ENCODE peak calls at places on chromosome 16, in five cellular contexts. V, U, I, B and R are unnamed samples. For H3K27me3, the result is how much of the 10 kb centered on the place peaks cover.

GRCh38 chr16:85238233-85238647 is 126.0 kb upstream of the CIBAR2 start:
- DNase-seq in B (no peak), I (peak), V (no peak), U (peak), R (no peak)

GRCh38 chr16:58685084-58685449 is 497 bp upstream of the SLC38A7 start:
- DNase-seq in U (no peak), V (no peak), B (no peak), I (no peak), R (no peak)

GRCh38 chr16:88533945-88534641 is 36.1 kb upstream of the ZC3H18 start:
- DNase-seq in I (peak), V (peak), U (no peak), B (no peak), R (peak)

GRCh38 chr16:566475-567361 is at the start of gene NHLRC4:
- DNase-seq in U (no peak), I (peak), B (no peak), V (peak), R (peak)

GRCh38 chr16:27174007-27174406 is 29.3 kb upstream of the KDM8 start:
- DNase-seq in V (no peak), I (peak), U (no peak), B (no peak), R (peak)

GRCh38 chr16:54964239-54964638 is 33.6 kb downstream of the IRX5 start:
- DNase-seq in B (no peak), I (no peak), V (no peak), U (no peak), R (no peak)

GRCh38 chr16:29804455-29805231 is 1.7 kb upstream of the MAZ start:
- DNase-seq in U (peak), I (no peak), V (peak), B (no peak), R (no peak)

GRCh38 chr16:71623597-71623996 is 2.4 kb upstream of the MARVELD3 start:
- DNase-seq in B (no peak), I (no peak), U (no peak), V (no peak), R (no peak)

GRCh38 chr16:89409161-89409711 is 81.1 kb downstream of the ANKRD11 start:
- DNase-seq in B (no peak), I (no peak), V (no peak), U (no peak), R (no peak)

GRCh38 chr16:74909665-74910064 is 75.3 kb downstream of the WDR59 start:
- DNase-seq in U (no peak), V (no peak), I (peak), B (no peak), R (no peak)

GRCh38 chr16:74724820-74725549 is 24.3 kb upstream of the MLKL start:
- DNase-seq in U (no peak), V (no peak), B (no peak), I (peak), R (no peak)

GRCh38 chr16:70437582-70438324 is 1.1 kb downstream of the ST3GAL2 start:
- DNase-seq in V (no peak), U (no peak), B (no peak), I (no peak), R (no peak)

GRCh38 chr16:15618392-15618791 is 24.6 kb downstream of the MARF1 start:
- DNase-seq in V (no peak), I (no peak), B (no peak), U (no peak), R (no peak)

GRCh38 chr16:71917900-71918299 is 22.6 kb downstream of the IST1 start:
- DNase-seq in V (no peak), U (no peak), B (no peak), I (no peak), R (no peak)

GRCh38 chr16:11092788-11093577 is 148.6 kb downstream of the CLEC16A start:
- DNase-seq in V (no peak), B (no peak), I (no peak), U (no peak), R (no peak)

GRCh38 chr16:8887952-8888560 is 5.9 kb downstream of the LITAFD start:
- DNase-seq in U (no peak), B (no peak), I (no peak), V (peak), R (no peak)

GRCh38 chr16:88901718-88902337 is 35.4 kb upstream of the PABPN1L start:
- DNase-seq in U (no peak), I (no peak), V (no peak), B (no peak), R (no peak)

GRCh38 chr16:21277045-21277926 is 804 bp downstream of the CRYM start:
- DNase-seq in U (no peak), I (no peak), B (no peak), V (no peak), R (no peak)
- H3K4me3 ChIP-seq in U (peak), I (peak), B (peak), V (peak), R (peak)

GRCh38 chr16:46627746-46628145 is 6.6 kb upstream of the SHCBP1 start:
- DNase-seq in I (no peak), U (no peak), B (no peak), V (no peak), R (no peak)

GRCh38 chr16:46632778-46633733 is 11.9 kb upstream of the SHCBP1 start:
- DNase-seq in I (peak), U (no peak), B (no peak), V (no peak), R (no peak)

GRCh38 chr16:46629331-46629843 is 8.2 kb upstream of the SHCBP1 start:
- DNase-seq in V (no peak), B (no peak), U (no peak), I (no peak), R (no peak)
- TF ChIP-seq CTCF in V (no peak), B (no peak), U (no peak), I (no peak), R (peak)

DNA sequence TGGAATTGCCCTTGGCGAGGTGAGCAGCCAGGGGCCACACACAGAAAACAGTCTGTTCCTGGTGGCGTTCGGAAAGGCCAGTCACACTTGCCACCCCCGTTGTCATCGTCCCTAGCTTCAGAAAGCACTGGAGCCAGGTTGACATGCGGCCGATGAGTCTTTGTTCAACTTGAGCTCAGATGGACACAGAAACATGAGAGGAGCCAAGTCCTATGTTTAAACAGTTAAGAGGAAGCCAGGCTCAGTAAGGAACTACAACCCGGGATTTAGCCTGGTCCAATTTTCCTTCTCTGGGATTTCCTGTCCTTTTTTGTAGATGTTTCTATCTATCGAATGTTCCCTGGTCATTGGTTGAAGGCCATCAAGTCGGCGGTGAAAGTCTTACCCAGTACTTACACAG is 19.5 kb downstream of the SALL1 start:
- DNase-seq in B (no peak), I (no peak), V (no peak), U (no peak), R (no peak)
- H3K27me3 ChIP-seq in B (under half), I (under half), V (under half), U (half or more), R (under half)

GRCh38 chr16:66832661-66833305 is 2.0 kb upstream of the NAE1 start:
- DNase-seq in V (no peak), U (no peak), B (no peak), I (no peak), R (no peak)
- H3K4me3 ChIP-seq in V (no peak), U (no peak), B (no peak), I (no peak), R (no peak)

GRCh38 chr16:87044031-87044380 is 273.2 kb downstream of the C16orf95 start:
- DNase-seq in V (no peak), I (no peak), B (no peak), U (no peak), R (no peak)

GRCh38 chr16:87042551-87043272 is 274.5 kb downstream of the C16orf95 start:
- DNase-seq in U (no peak), V (no peak), B (no peak), I (no peak), R (no peak)

GRCh38 chr16:87041732-87042131 is 275.5 kb downstream of the C16orf95 start:
- DNase-seq in U (no peak), B (no peak), V (no peak), I (no peak), R (no peak)

GRCh38 chr16:87044829-87045228 is 272.4 kb downstream of the C16orf95 start:
- DNase-seq in U (no peak), I (no peak), B (no peak), V (no peak), R (no peak)

GRCh38 chr16:87043273-87044030 is 273.7 kb downstream of the C16orf95 start:
- DNase-seq in I (no peak), B (no peak), V (no peak), U (no peak), R (no peak)
- TF ChIP-seq CTCF in I (no peak), B (no peak), V (no peak), U (no peak), R (no peak)

GRCh38 chr16:67549240-67549639 is 13.1 kb upstream of the CTCF start:
- DNase-seq in I (no peak), U (no peak), V (no peak), B (no peak), R (no peak)
- H3K27me3 ChIP-seq in I (under half), U (under half), V (under half), B (under half), R (under half)

DNA sequence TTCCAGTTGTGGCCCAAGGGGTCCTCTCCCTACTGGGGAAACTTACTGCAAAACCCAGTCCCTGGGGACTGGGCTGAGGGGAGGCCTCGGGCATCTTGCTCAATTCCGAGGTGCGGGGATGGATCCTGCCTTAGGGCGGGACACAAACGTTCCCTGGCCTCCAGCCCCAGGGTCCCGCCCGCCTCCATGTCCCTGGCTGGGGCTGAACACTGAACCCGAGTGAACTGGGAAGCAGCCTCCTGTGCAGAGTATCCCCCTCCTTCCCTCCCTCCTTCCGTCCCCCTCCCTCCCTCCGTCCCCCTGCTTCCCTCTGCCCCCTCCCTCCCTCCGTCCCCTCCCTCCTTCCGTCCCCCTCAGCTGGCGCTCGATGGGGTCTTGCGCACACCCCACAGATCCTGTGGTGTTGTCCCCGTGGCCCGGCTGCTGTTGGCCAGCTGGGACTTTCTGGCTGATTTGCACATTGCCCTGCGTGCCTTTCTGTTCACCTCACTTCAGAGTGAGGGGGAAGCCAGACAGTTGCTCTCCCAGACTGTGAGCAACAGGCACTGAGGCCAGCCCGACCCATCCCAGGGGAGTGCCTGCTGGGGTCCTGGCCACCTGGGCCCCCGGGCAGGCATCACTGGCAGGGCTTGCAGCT is 5.5 kb downstream of the TRAF7 start:
- DNase-seq in V (peak), U (peak), B (no peak), I (peak), R (no peak)
- H3K4me3 ChIP-seq in V (no peak), U (peak), B (peak), I (no peak), R (peak)

GRCh38 chr16:80317132-80318098 is 223.4 kb upstream of the DYNLRB2 start:
- DNase-seq in B (no peak), V (no peak), U (no peak), I (peak), R (no peak)
- TF ChIP-seq CTCF in B (peak), V (no peak), U (no peak), I (peak), R (peak)

DNA sequence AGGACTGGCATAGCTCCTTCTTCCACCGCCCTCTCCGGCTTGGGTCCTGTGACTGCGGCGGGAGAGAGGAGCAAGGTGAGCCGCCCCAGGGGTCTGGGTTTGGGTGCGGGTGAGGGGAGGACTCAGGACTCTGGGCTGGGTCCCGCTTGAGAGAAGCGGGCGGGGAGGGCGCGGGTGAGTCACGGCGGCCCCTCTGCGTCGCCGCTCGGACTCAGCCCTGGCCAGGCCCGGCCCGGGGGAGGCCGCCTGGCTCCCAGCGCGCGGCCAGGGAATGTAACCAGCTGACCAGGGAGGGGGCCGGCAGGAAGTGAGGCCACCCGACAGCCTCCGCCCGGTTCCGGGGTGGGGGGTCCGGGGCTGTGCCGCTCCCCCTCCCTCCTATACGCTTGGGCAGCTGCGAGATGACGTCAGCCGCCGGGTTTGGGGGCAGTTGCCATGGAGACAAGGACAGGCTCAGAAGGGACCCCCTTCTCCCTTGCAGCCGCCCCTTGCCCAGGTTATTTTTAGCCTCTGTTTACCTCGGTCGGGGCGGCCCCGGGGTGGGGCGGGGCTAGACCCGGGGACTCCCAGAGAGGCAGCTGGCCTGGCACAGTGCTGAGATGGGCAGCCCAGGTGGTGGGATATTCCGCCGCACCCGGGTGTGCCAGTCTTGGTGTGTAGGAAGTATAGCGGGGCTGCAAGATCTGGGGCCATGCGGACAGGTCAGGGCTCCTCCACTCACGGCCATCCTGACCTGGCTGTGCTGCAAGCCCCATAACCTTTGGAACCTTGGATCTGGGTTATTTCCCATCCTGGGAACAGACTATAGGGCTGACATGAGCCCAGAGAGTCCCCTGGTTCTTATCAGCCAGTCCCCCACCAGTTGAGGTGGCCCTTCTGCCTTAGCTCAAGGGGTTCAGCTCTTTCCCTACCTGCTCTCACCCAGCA is 1.6 kb downstream of the RIPOR1 start:
- DNase-seq in U (peak), V (peak), I (peak), B (no peak), R (peak)
- H3K27me3 ChIP-seq in U (under half), V (under half), I (under half), B (under half), R (under half)